ENCODE peak calls at places on chromosomes 5 and 9, in seven cellular contexts. P, K, L, J, E, X and U are unnamed samples. For H3K9me2, the result is how much of the 10 kb centered on the place peaks cover.

GRCh38 chr9:2230362-2230761 is 215.2 kb downstream of the SMARCA2 start:
- DNase-seq in P (peak), K (no peak), L (peak), J (no peak), E (no peak), X (peak), U (no peak)

GRCh38 chr5:149130121-149130931 is 11.0 kb upstream of the ABLIM3 start:
- DNase-seq in P (peak), K (no peak), L (no peak), J (no peak), E (no peak), X (no peak), U (no peak)

GRCh38 chr5:33715646-33716045 is 176.1 kb downstream of the ADAMTS12 start:
- DNase-seq in P (no peak), K (no peak), L (no peak), J (no peak), E (no peak), X (no peak), U (no peak)

GRCh38 chr9:33366979-33367480 is 35.3 kb downstream of the AQP7 start:
- DNase-seq in P (no peak), K (no peak), L (no peak), J (no peak), E (no peak), X (no peak), U (no peak)

GRCh38 chr9:26856413-26857032 is 36.1 kb downstream of the CAAP1 start:
- DNase-seq in P (peak), K (peak), L (peak), J (peak), E (peak), X (peak), U (no peak)

GRCh38 chr9:37229882-37230482 is 109.6 kb downstream of the ZCCHC7 start:
- DNase-seq in P (no peak), K (no peak), L (no peak), J (peak), E (no peak), X (no peak), U (peak)

GRCh38 chr9:68418259-68418845 is 61.9 kb downstream of the PGM5 start:
- DNase-seq in P (no peak), K (no peak), L (no peak), J (no peak), E (no peak), X (no peak), U (no peak)

GRCh38 chr5:11596185-11596584 is 308.1 kb downstream of the CTNND2 start:
- DNase-seq in P (peak), K (no peak), L (no peak), J (no peak), E (no peak), X (no peak), U (no peak)

GRCh38 chr9:136625101-136626065 is 37.3 kb upstream of the EGFL7 start:
- DNase-seq in P (peak), K (peak), L (no peak), J (no peak), E (peak), X (no peak), U (no peak)

GRCh38 chr9:98091735-98092632 is 27.0 kb downstream of the TRIM14 start:
- DNase-seq in P (peak), K (peak), L (no peak), J (no peak), E (no peak), X (no peak), U (no peak)

GRCh38 chr5:37217976-37218375 is 31.2 kb downstream of the CPLANE1 start:
- DNase-seq in P (no peak), K (no peak), L (no peak), J (no peak), E (no peak), X (no peak), U (no peak)

GRCh38 chr9:104494808-104495207 is 9.3 kb upstream of the OR13F1 start:
- DNase-seq in P (peak), K (no peak), L (peak), J (no peak), E (peak), X (no peak), U (no peak)

GRCh38 chr5:175340180-175340579 is 103.8 kb downstream of the DRD1 start:
- DNase-seq in P (no peak), K (no peak), L (no peak), J (no peak), E (no peak), X (no peak), U (no peak)

GRCh38 chr9:133740891-133741290 is 2.7 kb upstream of the SARDH start:
- DNase-seq in P (no peak), K (no peak), L (no peak), J (no peak), E (no peak), X (no peak), U (no peak)

GRCh38 chr9:136623849-136624183 is 38.9 kb upstream of the EGFL7 start:
- DNase-seq in P (no peak), K (no peak), L (no peak), J (no peak), E (no peak), X (no peak), U (no peak)

GRCh38 chr9:77594963-77595362 is 53.2 kb downstream of the GNA14 start:
- DNase-seq in P (no peak), K (no peak), L (no peak), J (no peak), E (no peak), X (no peak), U (no peak)

GRCh38 chr5:158484246-158484645 is 615.5 kb downstream of the EBF1 start:
- DNase-seq in P (no peak), K (peak), L (no peak), J (no peak), E (peak), X (no peak), U (no peak)

GRCh38 chr5:65137631-65138030 is 344.1 kb downstream of the ADAMTS6 start:
- DNase-seq in P (no peak), K (peak), L (no peak), J (no peak), E (no peak), X (no peak), U (no peak)

GRCh38 chr9:28925184-28925583 is 1351.9 kb upstream of the C9orf72 start:
- DNase-seq in P (no peak), K (no peak), L (no peak), J (no peak), E (no peak), X (no peak), U (peak)

GRCh38 chr5:109309326-109310063 is 100.3 kb downstream of the PJA2 start:
- DNase-seq in P (no peak), K (no peak), L (no peak), J (no peak), E (no peak), X (no peak), U (no peak)

GRCh38 chr5:144249755-144250464 is 79.2 kb downstream of the KCTD16 start:
- DNase-seq in P (no peak), K (no peak), L (no peak), J (no peak), E (no peak), X (no peak), U (no peak)

GRCh38 chr5:144254552-144254951 is 83.9 kb downstream of the KCTD16 start:
- DNase-seq in P (no peak), K (no peak), L (no peak), J (no peak), E (no peak), X (no peak), U (no peak)
- H3K9me2 ChIP-seq in P (under half), K (under half), L (under half), J (under half), E (under half), X (under half), U (under half)

GRCh38 chr5:146906803-146907202 is 28.2 kb upstream of the PPP2R2B start:
- DNase-seq in P (peak), K (peak), L (no peak), J (peak), E (no peak), X (no peak), U (no peak)
- TF ChIP-seq CTCF in P (peak), K (no peak), L (no peak), J (peak), E (peak), X (no peak), U (no peak)

GRCh38 chr5:90560771-90561170 is 2.2 kb downstream of the ADGRV1 start:
- DNase-seq in P (no peak), K (no peak), L (no peak), J (no peak), E (no peak), X (no peak), U (no peak)
- H3K4me3 ChIP-seq in P (peak), K (no peak), L (no peak), J (no peak), E (no peak), X (no peak), U (no peak)

GRCh38 chr9:130963337-130963908 is 24.4 kb upstream of the FIBCD1 start:
- DNase-seq in P (no peak), K (no peak), L (no peak), J (no peak), E (no peak), X (no peak), U (peak)

GRCh38 chr9:130960522-130961378 is 21.7 kb upstream of the FIBCD1 start:
- DNase-seq in P (no peak), K (no peak), L (no peak), J (no peak), E (no peak), X (no peak), U (no peak)

GRCh38 chr9:130962418-130963316 is 23.6 kb upstream of the FIBCD1 start:
- DNase-seq in P (no peak), K (peak), L (no peak), J (peak), E (peak), X (no peak), U (peak)

GRCh38 chr9:130959809-130960334 is 20.8 kb upstream of the FIBCD1 start:
- DNase-seq in P (no peak), K (no peak), L (no peak), J (no peak), E (no peak), X (no peak), U (no peak)

DNA sequence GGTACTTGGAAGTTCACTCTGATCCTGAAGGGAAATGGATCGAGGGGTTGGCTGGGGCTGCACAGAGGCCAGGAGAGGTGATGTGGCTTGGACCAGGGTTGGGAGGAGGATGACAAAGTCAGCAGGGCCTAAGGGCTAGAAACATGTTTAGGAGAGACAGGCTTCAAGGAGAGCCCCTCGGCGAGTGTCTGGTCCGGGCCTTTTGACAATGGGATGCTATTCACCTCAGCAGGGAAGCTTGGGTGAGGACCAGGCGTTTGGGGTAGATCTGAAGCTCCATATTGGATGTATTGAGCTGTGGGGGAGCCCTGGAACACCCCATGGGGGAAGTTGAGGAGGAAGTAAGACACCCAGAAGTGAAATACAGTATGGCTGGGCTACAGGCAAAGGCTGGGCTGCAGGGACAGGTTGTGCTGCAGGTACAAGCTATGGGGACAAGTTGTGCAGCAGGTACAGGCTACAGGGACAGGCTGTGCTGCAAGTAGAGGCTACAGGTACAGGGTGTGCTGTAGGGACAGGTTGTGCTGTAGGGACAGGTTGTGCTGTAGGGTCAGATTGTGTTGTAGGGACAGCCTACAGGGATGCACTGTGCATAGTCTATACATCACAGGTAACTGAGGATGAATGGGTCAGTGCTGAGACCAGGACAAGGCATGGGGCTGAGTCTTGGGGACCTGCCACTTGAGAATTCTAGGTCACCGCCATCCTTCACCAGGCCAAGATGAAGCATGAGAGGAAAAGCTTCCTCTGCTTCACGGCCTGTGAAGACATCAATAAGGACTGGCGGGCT is 22.7 kb upstream of the FIBCD1 start:
- DNase-seq in P (no peak), K (no peak), L (no peak), J (no peak), E (no peak), X (no peak), U (no peak)
- H3K9me2 ChIP-seq in P (under half), K (under half), L (under half), J (under half), E (under half), X (under half), U (under half)

DNA sequence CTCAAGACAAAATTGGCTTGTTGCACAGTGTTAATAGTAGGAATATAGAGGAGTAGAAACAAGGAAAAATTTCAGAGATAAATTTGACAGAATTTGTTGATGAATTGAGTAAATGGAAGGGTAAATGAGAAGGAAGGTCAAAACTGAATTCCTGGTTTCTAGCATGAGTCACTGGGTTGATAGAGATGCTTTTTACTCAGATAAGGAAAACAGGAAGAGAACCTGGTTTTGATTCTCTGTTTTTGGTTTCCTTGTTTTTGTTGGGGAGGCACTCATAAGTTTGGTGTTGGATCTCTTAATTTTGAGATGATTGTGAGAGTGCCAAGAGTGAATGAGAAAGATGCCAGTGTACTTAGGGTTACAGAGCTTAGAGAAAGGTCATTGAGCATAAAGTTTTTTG is 7.1 kb downstream of the LRRC70 start:
- DNase-seq in P (no peak), K (no peak), L (no peak), J (no peak), E (no peak), X (peak), U (no peak)
- TF ChIP-seq CTCF in P (no peak), K (no peak), L (no peak), J (no peak), E (no peak), X (no peak), U (no peak)

GRCh38 chr9:21803674-21804048 is 1.2 kb downstream of the MTAP start:
- DNase-seq in P (no peak), K (no peak), L (no peak), J (no peak), E (no peak), X (no peak), U (no peak)
- H3K4me3 ChIP-seq in P (peak), K (peak), L (peak), J (peak), E (peak), X (peak), U (peak)